ENCODE peak calls at places on chromosomes 7 and 10, in six cellular contexts. N, L, U, H, W and R are unnamed samples.

GRCh38 chr7:108211382-108212201 is 81.4 kb upstream of the LAMB4 start:
- DNase-seq in N (no peak), L (no peak), U (no peak), H (no peak), W (no peak), R (no peak)

GRCh38 chr10:102120987-102121738 is 995 bp upstream of the LDB1 start:
- DNase-seq in N (peak; percentile 96), L (peak; percentile 74), U (peak; percentile 89), H (peak; percentile 95), W (peak; percentile 81), R (peak; percentile 49)

GRCh38 chr10:86334515-86335085 is 32.0 kb downstream of the GRID1 start:
- DNase-seq in N (peak; percentile 14), L (peak; percentile 24), U (peak; percentile 50), H (no peak), W (no peak), R (no peak)

GRCh38 chr10:91632671-91633550 is at the start of gene PPP1R3C:
- DNase-seq in N (peak; percentile 96), L (peak; percentile 93), U (peak; percentile 87), H (peak; percentile 89), W (peak; percentile 88), R (peak; percentile 94)

GRCh38 chr7:42095791-42096190 is 141.2 kb downstream of the GLI3 start:
- DNase-seq in N (no peak), L (no peak), U (no peak), H (no peak), W (no peak), R (no peak)

GRCh38 chr10:104406715-104407517 is 53.3 kb downstream of the CFAP58 start:
- DNase-seq in N (no peak), L (peak; percentile 45), U (peak; percentile 62), H (no peak), W (no peak), R (no peak)

GRCh38 chr7:25260862-25261454 is 32.7 kb upstream of the NPVF start:
- DNase-seq in N (no peak), L (no peak), U (no peak), H (no peak), W (no peak), R (no peak)

GRCh38 chr7:121313793-121314676 is 14.8 kb upstream of the WNT16 start:
- DNase-seq in N (no peak), L (no peak), U (no peak), H (no peak), W (no peak), R (no peak)

GRCh38 chr10:86815640-86816039 is 59.2 kb downstream of the BMPR1A start:
- DNase-seq in N (no peak), L (no peak), U (no peak), H (no peak), W (no peak), R (no peak)

GRCh38 chr7:129845972-129846327 is 106.8 kb downstream of the UBE2H start:
- DNase-seq in N (no peak), L (no peak), U (no peak), H (no peak), W (no peak), R (no peak)

GRCh38 chr7:5514440-5515035 is 90.9 kb upstream of the TNRC18 start:
- DNase-seq in N (no peak), L (no peak), U (no peak), H (no peak), W (no peak), R (no peak)

GRCh38 chr7:1027285-1028043 is 16.9 kb upstream of the GPR146 start:
- DNase-seq in N (no peak), L (peak; percentile 56), U (peak; percentile 68), H (no peak), W (no peak), R (no peak)

GRCh38 chr7:149188637-149189259 is 6.6 kb upstream of the ZNF282 start:
- DNase-seq in N (peak; percentile 40), L (no peak), U (no peak), H (no peak), W (no peak), R (no peak)

GRCh38 chr10:128318868-128319267 is 192.6 kb upstream of the MKI67 start:
- DNase-seq in N (no peak), L (no peak), U (no peak), H (no peak), W (no peak), R (no peak)

GRCh38 chr10:12479437-12479844 is 130.1 kb downstream of the CAMK1D start:
- DNase-seq in N (no peak), L (no peak), U (no peak), H (no peak), W (no peak), R (no peak)

GRCh38 chr7:102296179-102296438 is 9.4 kb downstream of the SH2B2 start:
- DNase-seq in N (no peak), L (no peak), U (no peak), H (no peak), W (no peak), R (peak; percentile 23)

DNA sequence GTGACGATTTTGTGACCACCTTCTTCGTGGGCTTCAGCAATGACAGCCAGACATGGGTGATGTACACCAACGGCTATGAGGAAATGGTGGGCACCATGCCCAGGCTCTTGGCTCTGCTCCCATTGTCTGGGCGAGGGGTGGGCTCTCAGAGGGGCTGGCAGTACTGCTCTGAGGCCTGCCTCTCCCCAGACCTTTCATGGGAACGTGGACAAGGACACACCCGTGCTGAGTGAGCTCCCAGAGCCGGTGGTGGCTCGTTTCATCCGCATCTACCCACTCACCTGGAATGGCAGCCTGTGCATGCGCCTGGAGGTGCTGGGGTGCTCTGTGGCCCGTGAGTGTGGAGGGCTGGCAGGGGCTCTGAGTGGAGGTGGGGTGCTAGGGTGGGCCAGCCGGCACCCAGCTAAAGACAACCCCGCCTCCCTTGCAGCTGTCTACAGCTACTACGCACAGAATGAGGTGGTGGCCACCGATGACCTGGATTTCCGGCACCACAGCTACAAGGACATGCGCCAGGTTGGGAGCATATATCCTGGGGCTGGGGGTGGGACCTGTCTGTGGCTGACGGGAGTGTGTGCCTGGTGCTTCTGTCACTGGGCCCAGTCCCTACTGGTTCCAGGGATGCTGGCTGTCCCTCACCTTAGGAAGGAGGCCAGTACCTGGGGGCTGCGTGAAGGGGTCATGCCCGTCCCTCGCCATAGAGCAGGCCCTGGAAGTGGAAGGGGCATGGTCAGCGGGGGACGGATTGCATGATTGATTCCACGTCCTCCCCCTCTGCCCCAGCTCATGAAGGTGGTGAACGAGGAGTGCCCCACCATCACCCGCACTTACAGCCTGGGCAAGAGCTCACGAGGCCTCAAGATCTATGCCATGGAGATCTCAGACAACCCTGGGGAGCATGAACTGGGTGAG is 6.8 kb downstream of the AEBP1 start:
- DNase-seq in N (no peak), L (no peak), U (no peak), H (no peak), W (no peak), R (no peak)
- H3K36me3 ChIP-seq in N (peaks cover 5% of the 10 kb centered on the region), L (peaks cover 31% of the 10 kb centered on the region), U (no peaks in the 10 kb centered on the region), H (no peaks in the 10 kb centered on the region), W (peaks cover 3% of the 10 kb centered on the region), R (no peaks in the 10 kb centered on the region)

GRCh38 chr7:73518470-73518869 is 3.6 kb downstream of the BAZ1B start:
- DNase-seq in N (no peak), L (no peak), U (no peak), H (no peak), W (no peak), R (no peak)
- H3K4me1 ChIP-seq in N (peaks cover 71% of the 10 kb centered on the region), L (peaks cover 24% of the 10 kb centered on the region), U (peaks cover 16% of the 10 kb centered on the region), H (peaks cover 20% of the 10 kb centered on the region), W (peaks cover 55% of the 10 kb centered on the region), R (peaks cover 44% of the 10 kb centered on the region)

GRCh38 chr7:157664034-157664433 is 327.2 kb downstream of the DNAJB6 start:
- DNase-seq in N (peak; percentile 49), L (no peak), U (no peak), H (no peak), W (no peak), R (no peak)

GRCh38 chr7:157664866-157665633 is 328.2 kb downstream of the DNAJB6 start:
- DNase-seq in N (peak; percentile 38), L (no peak), U (no peak), H (no peak), W (no peak), R (no peak)

GRCh38 chr7:157662110-157662791 is 325.4 kb downstream of the DNAJB6 start:
- DNase-seq in N (peak; percentile 48), L (no peak), U (no peak), H (no peak), W (no peak), R (no peak)

GRCh38 chr7:157661611-157661975 is 324.8 kb downstream of the DNAJB6 start:
- DNase-seq in N (no peak), L (no peak), U (no peak), H (no peak), W (no peak), R (no peak)

GRCh38 chr7:157663061-157663863 is 326.5 kb downstream of the DNAJB6 start:
- DNase-seq in N (peak; percentile 61), L (no peak), U (no peak), H (no peak), W (no peak), R (no peak)
- TF ChIP-seq CTCF in N (no peak), L (no peak), U (no peak), H (no peak), W (no peak), R (no peak)

DNA sequence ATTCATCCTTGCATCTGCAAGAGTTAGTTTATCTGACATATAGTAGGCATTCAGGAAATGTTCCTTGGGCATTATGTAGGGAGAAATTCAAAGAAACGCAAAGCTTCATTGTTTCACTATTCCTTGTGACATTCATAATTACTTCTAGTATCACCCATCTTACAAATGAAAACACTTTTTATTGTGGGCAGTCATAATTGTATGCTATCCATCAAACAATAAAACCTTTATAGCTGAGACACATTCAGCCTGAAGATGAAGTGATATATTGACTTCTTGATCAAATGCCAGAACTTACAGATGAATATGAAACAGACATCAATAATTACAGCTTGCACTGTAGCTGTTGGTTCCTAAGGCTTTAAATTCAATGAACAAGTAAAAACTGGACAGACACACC is 36.4 kb downstream of the FAM204A start:
- DNase-seq in N (no peak), L (no peak), U (no peak), H (no peak), W (no peak), R (no peak)
- H3K36me3 ChIP-seq in N (no peaks in the 10 kb centered on the region), L (peaks cover 8% of the 10 kb centered on the region), U (no peaks in the 10 kb centered on the region), H (no peaks in the 10 kb centered on the region), W (peaks cover 11% of the 10 kb centered on the region), R (peaks cover 38% of the 10 kb centered on the region)

DNA sequence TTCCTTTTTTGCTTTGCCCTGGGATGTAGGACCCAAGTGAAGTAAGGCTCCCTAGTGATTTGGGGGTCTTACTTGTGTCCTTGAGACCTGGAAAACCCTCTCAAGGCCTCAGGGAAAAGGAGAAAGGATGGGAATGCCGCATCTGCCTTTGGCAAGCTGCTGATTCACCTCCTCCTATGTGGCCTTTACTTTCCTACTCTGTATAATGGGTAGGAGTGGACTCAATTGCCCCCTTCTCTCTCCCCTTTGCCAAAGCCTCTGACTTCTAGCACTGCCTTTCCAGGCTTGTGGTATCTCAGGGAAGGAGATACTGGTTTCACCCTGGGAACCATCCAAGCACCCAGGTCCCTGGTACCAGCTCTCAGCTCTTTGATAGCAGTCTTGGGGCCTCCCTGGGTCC is 35.4 kb downstream of the UNC5B start:
- DNase-seq in N (no peak), L (no peak), U (no peak), H (no peak), W (no peak), R (no peak)
- H3K4me1 ChIP-seq in N (peaks cover 11% of the 10 kb centered on the region), L (peaks cover 71% of the 10 kb centered on the region), U (peaks cover 39% of the 10 kb centered on the region), H (peaks cover 14% of the 10 kb centered on the region), W (peaks cover 80% of the 10 kb centered on the region), R (peaks cover 18% of the 10 kb centered on the region)